ENCODE peak calls at places on chromosome 2, in five cellular contexts. V, H, S, D and B are unnamed samples.

GRCh38 chr2:20125616-20126015 is 74.2 kb upstream of the LAPTM4A start:
- DNase-seq in V (no peak), D (no peak), H (peak; percentile 8), S (no peak), B (no peak)

GRCh38 chr2:240988571-240989271 is 9.7 kb upstream of the SNED1 start:
- DNase-seq in S (no peak), V (no peak), D (peak; percentile 6), H (no peak), B (no peak)

GRCh38 chr2:45649855-45650806 is 1.3 kb upstream of the PRKCE start:
- DNase-seq in V (peak; percentile 75), S (peak; percentile 61), H (peak; percentile 57), D (peak; percentile 64), B (peak; percentile 41)

GRCh38 chr2:183927367-183928355 is 670.7 kb upstream of the ZNF804A start:
- DNase-seq in H (no peak), D (no peak), S (no peak), V (no peak), B (no peak)

GRCh38 chr2:174615951-174616436 is 18.4 kb upstream of the WIPF1 start:
- DNase-seq in D (no peak), S (no peak), V (no peak), H (peak; percentile 73), B (no peak)

GRCh38 chr2:191836853-191837769 is 9.8 kb downstream of the CAVIN2 start:
- DNase-seq in D (no peak), V (no peak), H (no peak), S (no peak), B (no peak)

GRCh38 chr2:221997100-221997499 is 301.7 kb downstream of the PAX3 start:
- DNase-seq in D (no peak), V (no peak), S (no peak), H (peak; percentile 68), B (no peak)

GRCh38 chr2:226483143-226483542 is 316.5 kb downstream of the IRS1 start:
- DNase-seq in V (no peak), H (no peak), S (no peak), D (no peak), B (no peak)

GRCh38 chr2:75828826-75829225 is 118.1 kb upstream of the GCFC2 start:
- DNase-seq in H (no peak), V (no peak), S (no peak), D (no peak), B (no peak)

GRCh38 chr2:74321737-74322136 is 21.5 kb downstream of the SLC4A5 start:
- DNase-seq in S (no peak), V (no peak), H (no peak), D (no peak), B (no peak)

GRCh38 chr2:54259413-54260240 is 3.6 kb upstream of the TSPYL6 start:
- DNase-seq in D (no peak), H (no peak), S (no peak), V (no peak), B (no peak)

GRCh38 chr2:170155022-170155722 is 22.8 kb upstream of the MYO3B start:
- DNase-seq in V (no peak), H (peak; percentile 40), D (peak; percentile 64), S (no peak), B (no peak)